ENCODE peak calls at places on chromosomes 11 and 22, in seven cellular contexts. Q, K, T, E, W, U and Y are unnamed samples.

GRCh38 chr11:134045799-134046635 is 22.9 kb upstream of the JAM3 start:
- DNase-seq in Q (peak), K (no peak), T (no peak), E (no peak), W (no peak), U (no peak), Y (peak)

GRCh38 chr11:83691387-83692088 is 405.4 kb upstream of the CCDC90B start:
- DNase-seq in Q (no peak), K (no peak), T (no peak), E (no peak), W (no peak), U (peak), Y (peak)

GRCh38 chr11:100673063-100673462 is 14.0 kb upstream of the ARHGAP42 start:
- DNase-seq in Q (no peak), K (no peak), T (no peak), E (no peak), W (no peak), U (no peak), Y (no peak)

GRCh38 chr11:62506413-62506940 is 40.1 kb downstream of the AHNAK start:
- DNase-seq in Q (no peak), K (no peak), T (no peak), E (no peak), W (no peak), U (no peak), Y (no peak)

GRCh38 chr11:114595571-114595970 is at the start of gene NXPE4:
- DNase-seq in Q (no peak), K (no peak), T (no peak), E (no peak), W (no peak), U (no peak), Y (no peak)

GRCh38 chr11:130979386-130979972 is 63.2 kb upstream of the SNX19 start:
- DNase-seq in Q (no peak), K (no peak), T (no peak), E (no peak), W (no peak), U (peak), Y (peak)

GRCh38 chr11:6012055-6012668 is 5.4 kb upstream of the OR56A4 start:
- DNase-seq in Q (no peak), K (no peak), T (no peak), E (no peak), W (no peak), U (no peak), Y (no peak)

GRCh38 chr22:25929479-25929878 is 187.5 kb downstream of the MYO18B start:
- DNase-seq in Q (no peak), K (no peak), T (no peak), E (no peak), W (no peak), U (no peak), Y (no peak)

GRCh38 chr11:76663461-76663760 is 7.1 kb downstream of the LRRC32 start:
- DNase-seq in Q (peak), K (no peak), T (no peak), E (no peak), W (no peak), U (no peak), Y (no peak)

GRCh38 chr11:69521461-69521860 is 40.0 kb downstream of the LINC01488 start:
- DNase-seq in Q (no peak), K (no peak), T (no peak), E (no peak), W (no peak), U (no peak), Y (no peak)

GRCh38 chr11:9046376-9046775 is 42.6 kb upstream of the NRIP3 start:
- DNase-seq in Q (no peak), K (no peak), T (no peak), E (no peak), W (no peak), U (no peak), Y (no peak)

GRCh38 chr11:131668867-131669780 is 298.7 kb downstream of the NTM start:
- DNase-seq in Q (peak), K (no peak), T (peak), E (no peak), W (no peak), U (peak), Y (peak)

GRCh38 chr22:46245515-46245914 is 4.6 kb downstream of the CDPF1 start:
- DNase-seq in Q (no peak), K (no peak), T (no peak), E (peak), W (no peak), U (no peak), Y (peak)

GRCh38 chr22:44448271-44448780 is 49.7 kb downstream of the RTL6 start:
- DNase-seq in Q (peak), K (no peak), T (no peak), E (peak), W (no peak), U (peak), Y (peak)

GRCh38 chr11:121553806-121554205 is 101.0 kb upstream of the SORL1-AS1 start:
- DNase-seq in Q (no peak), K (no peak), T (no peak), E (no peak), W (no peak), U (no peak), Y (peak)

GRCh38 chr11:67281552-67282150 is 7.5 kb upstream of the ANKRD13D start:
- DNase-seq in Q (no peak), K (no peak), T (no peak), E (peak), W (no peak), U (no peak), Y (no peak)

GRCh38 chr22:45125198-45125597 is 38.5 kb upstream of the NUP50 start:
- DNase-seq in Q (no peak), K (no peak), T (no peak), E (no peak), W (no peak), U (peak), Y (peak)

GRCh38 chr11:250740-251299 is 14.0 kb downstream of the PSMD13 start:
- DNase-seq in Q (no peak), K (peak), T (peak), E (no peak), W (peak), U (peak), Y (peak)

GRCh38 chr11:96154802-96155520 is 188.0 kb downstream of the MAML2 start:
- DNase-seq in Q (no peak), K (no peak), T (no peak), E (peak), W (no peak), U (peak), Y (peak)

GRCh38 chr11:114989536-114989935 is 311.2 kb downstream of the NXPE2 start:
- DNase-seq in Q (no peak), K (no peak), T (no peak), E (no peak), W (no peak), U (no peak), Y (no peak)

GRCh38 chr11:124874571-124875255 is 9.5 kb downstream of the ROBO3 start:
- DNase-seq in Q (no peak), K (no peak), T (no peak), E (no peak), W (no peak), U (no peak), Y (no peak)

GRCh38 chr11:118768715-118769114 is 22.2 kb downstream of the DDX6 start:
- DNase-seq in Q (no peak), K (no peak), T (no peak), E (no peak), W (no peak), U (no peak), Y (no peak)

GRCh38 chr11:114064216-114064615 is 4.7 kb downstream of the ZBTB16 start:
- DNase-seq in Q (no peak), K (no peak), T (no peak), E (no peak), W (no peak), U (no peak), Y (no peak)

GRCh38 chr11:13261600-13262061 is 16.0 kb upstream of the BMAL1 start:
- DNase-seq in Q (no peak), K (no peak), T (no peak), E (no peak), W (no peak), U (peak), Y (peak)

GRCh38 chr11:12598330-12599256 is 75.6 kb upstream of the TEAD1 start:
- DNase-seq in Q (no peak), K (no peak), T (no peak), E (no peak), W (no peak), U (no peak), Y (peak)

GRCh38 chr22:49934891-49935557 is 16.6 kb downstream of the CRELD2 start:
- DNase-seq in Q (peak), K (peak), T (peak), E (peak), W (peak), U (peak), Y (peak)

GRCh38 chr22:36540867-36541642 is 12.1 kb upstream of the EIF3D start:
- DNase-seq in Q (no peak), K (no peak), T (no peak), E (no peak), W (no peak), U (no peak), Y (peak)

GRCh38 chr11:38384568-38384967 is 1786.5 kb upstream of the RAG2 start:
- DNase-seq in Q (no peak), K (no peak), T (no peak), E (no peak), W (no peak), U (no peak), Y (peak)

GRCh38 chr11:72570893-72571741 is 103.1 kb downstream of the PDE2A start:
- DNase-seq in Q (no peak), K (no peak), T (no peak), E (no peak), W (no peak), U (no peak), Y (no peak)

GRCh38 chr11:1574256-1575242 is 2.5 kb upstream of the DUSP8 start:
- DNase-seq in Q (peak), K (peak), T (peak), E (peak), W (no peak), U (peak), Y (peak)